ENCODE peak calls at places on chromosomes 13 and 19, in nine cellular contexts. X is HCT116, P is fibroblast of lung, V is GM23248, O is neural progenitor cell, Y is hepatocyte, W is GM12878, A is GM23338, K is H1. M is an unnamed sample.

GRCh38 chr13:110912651-110913051 is 2.2 kb downstream of the ANKRD10 start:
- DNase-seq in X (no peak), P (peak), V (peak), O (peak), Y (peak), W (no peak), A (no peak), K (no peak), M (no peak)

GRCh38 chr19:29172302-29172701 is 40.6 kb downstream of the UQCRFS1 start:
- DNase-seq in X (no peak), P (no peak), V (no peak), O (no peak), Y (no peak), W (no peak), A (no peak), K (no peak), M (no peak)

GRCh38 chr19:5130371-5131030 is 161.6 kb downstream of the KDM4B start:
- DNase-seq in X (no peak), P (no peak), V (no peak), O (no peak), Y (no peak), W (peak), A (no peak), K (no peak), M (no peak)

GRCh38 chr19:5352229-5352763 is 11.7 kb upstream of the PTPRS start:
- DNase-seq in X (peak), P (peak), V (peak), O (peak), Y (no peak), W (no peak), A (peak), K (no peak), M (peak)

GRCh38 chr19:17420267-17420924 is 549 bp downstream of the MVB12A start:
- DNase-seq in X (no peak), P (peak), V (peak), O (peak), Y (peak), W (no peak), A (peak), K (no peak), M (peak)

GRCh38 chr13:58587183-58587582 is 955.6 kb downstream of the PCDH17 start:
- DNase-seq in X (no peak), P (no peak), V (no peak), O (no peak), Y (no peak), W (peak), A (no peak), K (no peak), M (no peak)

GRCh38 chr13:33571618-33572017 is 246.3 kb upstream of the RFC3 start:
- DNase-seq in X (no peak), P (no peak), V (no peak), O (no peak), Y (no peak), W (no peak), A (no peak), K (no peak), M (no peak)

GRCh38 chr13:109794095-109794494 is 7.7 kb upstream of the IRS2 start:
- DNase-seq in X (no peak), P (peak), V (no peak), O (no peak), Y (no peak), W (no peak), A (peak), K (no peak), M (no peak)

GRCh38 chr19:38562096-38562495 is 55.7 kb downstream of the MAP4K1 start:
- DNase-seq in X (no peak), P (no peak), V (no peak), O (no peak), Y (no peak), W (no peak), A (no peak), K (no peak), M (no peak)

GRCh38 chr19:49116544-49116943 is 2.4 kb downstream of the LIN7B start:
- DNase-seq in X (no peak), P (no peak), V (no peak), O (no peak), Y (no peak), W (no peak), A (no peak), K (no peak), M (no peak)

GRCh38 chr13:98083507-98083906 is 59.4 kb upstream of the FARP1 start:
- DNase-seq in X (no peak), P (peak), V (peak), O (no peak), Y (peak), W (no peak), A (no peak), K (no peak), M (peak)

GRCh38 chr13:21676611-21677021 is 5.7 kb downstream of the FGF9 start:
- DNase-seq in X (no peak), P (no peak), V (no peak), O (peak), Y (peak), W (no peak), A (peak), K (no peak), M (no peak)

GRCh38 chr19:52492201-52492960 is 35.1 kb upstream of the ZNF808 start:
- DNase-seq in X (no peak), P (no peak), V (peak), O (peak), Y (peak), W (no peak), A (peak), K (peak), M (no peak)
- H3K4me2 ChIP-seq in X (no peak), P (no peak), V (no peak), O (peak), Y (peak), W (no peak), A (peak), K (peak), M (peak)

DNA sequence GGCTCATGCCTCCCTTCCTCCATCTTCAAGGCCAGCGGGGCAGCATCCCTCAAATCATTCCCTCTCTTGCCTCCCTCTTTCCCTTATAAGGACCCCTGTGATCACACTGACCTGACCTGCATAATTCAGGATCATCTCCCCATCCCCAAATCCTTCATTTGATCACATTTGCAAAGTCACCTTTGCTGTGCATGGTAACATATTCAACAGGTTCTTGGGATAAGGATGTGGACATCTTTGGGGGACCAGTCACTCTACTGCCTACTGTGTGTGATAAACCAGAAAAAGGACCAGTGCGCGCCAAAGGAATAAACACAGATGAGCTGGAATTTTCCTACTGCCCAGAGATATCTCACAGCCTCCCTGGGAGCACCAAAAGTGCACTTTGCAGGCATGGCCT is 7.9 kb downstream of the OPA3 start:
- DNase-seq in X (no peak), P (no peak), V (no peak), O (no peak), Y (no peak), W (no peak), A (no peak), K (no peak), M (no peak)
- H3K27ac ChIP-seq in X (peak), P (peak), V (peak), O (peak), Y (peak), W (no peak), A (no peak), K (no peak), M (peak)

DNA sequence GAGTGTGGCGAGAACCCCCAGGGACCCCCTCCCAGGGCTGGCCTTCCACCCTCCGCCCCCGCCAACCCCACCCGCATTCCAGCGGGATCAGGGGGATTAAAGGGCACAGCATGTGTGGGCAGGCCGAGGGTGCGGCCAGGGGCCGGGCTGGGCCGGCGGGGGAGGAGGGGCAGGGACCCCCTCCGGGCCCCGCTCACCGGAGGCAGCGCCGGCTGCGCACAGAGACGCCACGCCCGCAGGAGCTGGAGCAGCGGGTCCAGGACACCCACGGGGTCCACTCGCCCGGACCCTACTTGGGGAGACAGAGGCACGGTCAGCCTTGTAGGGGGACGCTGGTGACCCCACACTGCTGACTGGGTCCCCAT is 2.4 kb downstream of the ADAMTSL5 start:
- DNase-seq in X (no peak), P (no peak), V (no peak), O (peak), Y (peak), W (no peak), A (no peak), K (no peak), M (no peak)
- TF ChIP-seq EZH2 in X (no peak), P (no peak), V (no peak), O (no peak), Y (no peak), W (no peak), A (no peak), K (no peak), M (no peak)

GRCh38 chr13:113933901-113934300 is 40.0 kb downstream of the C13orf46 start:
- DNase-seq in X (no peak), P (no peak), V (no peak), O (no peak), Y (no peak), W (no peak), A (no peak), K (no peak), M (no peak)
- H3K4me2 ChIP-seq in X (no peak), P (no peak), V (no peak), O (no peak), Y (no peak), W (no peak), A (no peak), K (no peak), M (no peak)

GRCh38 chr19:791605-792360 is 5.5 kb upstream of the PTBP1 start:
- DNase-seq in X (no peak), P (no peak), V (no peak), O (no peak), Y (no peak), W (no peak), A (peak), K (no peak), M (no peak)

GRCh38 chr19:788821-789472 is 8.3 kb upstream of the PTBP1 start:
- DNase-seq in X (no peak), P (no peak), V (peak), O (peak), Y (no peak), W (no peak), A (peak), K (no peak), M (no peak)

GRCh38 chr19:787551-787950 is 9.7 kb upstream of the PTBP1 start:
- DNase-seq in X (no peak), P (no peak), V (no peak), O (no peak), Y (no peak), W (no peak), A (no peak), K (no peak), M (no peak)

GRCh38 chr19:790971-791604 is 6.2 kb upstream of the PTBP1 start:
- DNase-seq in X (no peak), P (no peak), V (no peak), O (no peak), Y (no peak), W (no peak), A (no peak), K (no peak), M (no peak)

GRCh38 chr19:789473-790052 is 7.7 kb upstream of the PTBP1 start:
- DNase-seq in X (no peak), P (no peak), V (peak), O (peak), Y (no peak), W (no peak), A (peak), K (no peak), M (no peak)
- H3K27ac ChIP-seq in X (no peak), P (peak), V (no peak), O (peak), Y (peak), W (no peak), A (peak), K (peak), M (no peak)

GRCh38 chr19:10009714-10010224 is 535 bp downstream of the COL5A3 start:
- DNase-seq in X (no peak), P (no peak), V (no peak), O (no peak), Y (no peak), W (no peak), A (no peak), K (no peak), M (peak)
- TF ChIP-seq EZH2 in X (no peak), P (no peak), V (no peak), O (no peak), Y (no peak), W (no peak), A (no peak), K (no peak), M (no peak)